ENCODE peak calls at places on chromosome 6, in six cellular contexts. One of them, this sample, is unnamed.
A peak's percentile ranks its signal among the peaks of the same experiment; 100 is the strongest.

GRCh38 chr6:22062807-22063408 is 233.9 kb downstream of the PRL start:
- DNase-seq in lower lobe of right lung: peak; percentile 77
- DNase-seq in thyroid gland: peak; percentile 90
- DNase-seq in A549: no peak
- DNase-seq in epithelial cell of prostate: peak; percentile 41
- DNase-seq in GM23248: no peak
- DNase-seq in this sample: no peak

GRCh38 chr6:49515485-49516146 is 15.9 kb downstream of the GLYATL3 start:
- DNase-seq in lower lobe of right lung: no peak
- DNase-seq in thyroid gland: no peak
- DNase-seq in A549: no peak
- DNase-seq in epithelial cell of prostate: no peak
- DNase-seq in GM23248: no peak
- DNase-seq in this sample: no peak

GRCh38 chr6:90294614-90294988 is 2.0 kb downstream of the BACH2 start:
- DNase-seq in lower lobe of right lung: no peak
- DNase-seq in thyroid gland: no peak
- DNase-seq in A549: no peak
- DNase-seq in epithelial cell of prostate: no peak
- DNase-seq in GM23248: peak; percentile 15
- DNase-seq in this sample: no peak

GRCh38 chr6:156283091-156283490 is 494.1 kb upstream of the ARID1B start:
- DNase-seq in lower lobe of right lung: no peak
- DNase-seq in thyroid gland: no peak
- DNase-seq in A549: no peak
- DNase-seq in epithelial cell of prostate: no peak
- DNase-seq in GM23248: no peak
- DNase-seq in this sample: no peak

GRCh38 chr6:10532392-10532791 is 11.2 kb downstream of the GCNT2 start:
- DNase-seq in lower lobe of right lung: no peak
- DNase-seq in thyroid gland: no peak
- DNase-seq in A549: no peak
- DNase-seq in epithelial cell of prostate: no peak
- DNase-seq in GM23248: no peak
- DNase-seq in this sample: no peak

GRCh38 chr6:53794073-53794719 is 609 bp upstream of the LRRC1 start:
- DNase-seq in lower lobe of right lung: peak; percentile 72
- DNase-seq in thyroid gland: peak; percentile 85
- DNase-seq in A549: peak; percentile 53
- DNase-seq in epithelial cell of prostate: no peak
- DNase-seq in GM23248: peak; percentile 92
- DNase-seq in this sample: peak; percentile 69

GRCh38 chr6:148943451-148943850 is 196.6 kb downstream of the UST start:
- DNase-seq in lower lobe of right lung: no peak
- DNase-seq in thyroid gland: no peak
- DNase-seq in A549: no peak
- DNase-seq in epithelial cell of prostate: no peak
- DNase-seq in GM23248: peak; percentile 74
- DNase-seq in this sample: no peak

GRCh38 chr6:74611220-74611619 is 594.6 kb downstream of the COL12A1 start:
- DNase-seq in lower lobe of right lung: no peak
- DNase-seq in thyroid gland: no peak
- DNase-seq in A549: no peak
- DNase-seq in epithelial cell of prostate: no peak
- DNase-seq in GM23248: peak; percentile 28
- DNase-seq in this sample: no peak

GRCh38 chr6:8803181-8803760 is 367.9 kb upstream of the SLC35B3 start:
- DNase-seq in lower lobe of right lung: no peak
- DNase-seq in thyroid gland: no peak
- DNase-seq in A549: no peak
- DNase-seq in epithelial cell of prostate: no peak
- DNase-seq in GM23248: no peak
- DNase-seq in this sample: no peak

GRCh38 chr6:168949876-168950499 is 303.7 kb downstream of the THBS2 start:
- DNase-seq in lower lobe of right lung: no peak
- DNase-seq in thyroid gland: no peak
- DNase-seq in A549: no peak
- DNase-seq in epithelial cell of prostate: no peak
- DNase-seq in GM23248: peak; percentile 68
- DNase-seq in this sample: no peak

GRCh38 chr6:73695619-73696421 is at the start of gene CD109:
- DNase-seq in lower lobe of right lung: peak; percentile 67
- DNase-seq in thyroid gland: peak; percentile 12
- DNase-seq in A549: peak; percentile 65
- DNase-seq in epithelial cell of prostate: peak; percentile 78
- DNase-seq in GM23248: peak; percentile 92
- DNase-seq in this sample: peak; percentile 51

GRCh38 chr6:97282726-97283617 is at the start of gene MMS22L:
- DNase-seq in lower lobe of right lung: peak; percentile 96
- DNase-seq in thyroid gland: peak; percentile 96
- DNase-seq in A549: peak; percentile 66
- DNase-seq in epithelial cell of prostate: peak; percentile 57
- DNase-seq in GM23248: peak; percentile 98
- DNase-seq in this sample: peak; percentile 92

GRCh38 chr6:4280721-4281120 is 145.3 kb upstream of the ECI2 start:
- DNase-seq in lower lobe of right lung: no peak
- DNase-seq in thyroid gland: peak; percentile 83
- DNase-seq in A549: peak; percentile 47
- DNase-seq in epithelial cell of prostate: peak; percentile 90
- DNase-seq in GM23248: peak; percentile 89
- DNase-seq in this sample: peak; percentile 85

GRCh38 chr6:127186889-127187288 is 68.4 kb downstream of the RSPO3 start:
- DNase-seq in lower lobe of right lung: peak; percentile 87
- DNase-seq in thyroid gland: peak; percentile 33
- DNase-seq in A549: peak; percentile 3
- DNase-seq in epithelial cell of prostate: no peak
- DNase-seq in GM23248: peak; percentile 10
- DNase-seq in this sample: no peak

GRCh38 chr6:70270287-70271005 is 32.4 kb downstream of the COL9A1 start:
- DNase-seq in lower lobe of right lung: no peak
- DNase-seq in thyroid gland: no peak
- DNase-seq in A549: no peak
- DNase-seq in epithelial cell of prostate: no peak
- DNase-seq in GM23248: no peak
- DNase-seq in this sample: no peak

GRCh38 chr6:145546265-145546664 is 189.1 kb downstream of the EPM2A start:
- DNase-seq in lower lobe of right lung: no peak
- DNase-seq in thyroid gland: no peak
- DNase-seq in A549: no peak
- DNase-seq in epithelial cell of prostate: no peak
- DNase-seq in GM23248: no peak
- DNase-seq in this sample: no peak

GRCh38 chr6:37709250-37709931 is 11.7 kb upstream of the MDGA1 start:
- DNase-seq in lower lobe of right lung: no peak
- DNase-seq in thyroid gland: no peak
- DNase-seq in A549: no peak
- DNase-seq in epithelial cell of prostate: no peak
- DNase-seq in GM23248: no peak
- DNase-seq in this sample: no peak

GRCh38 chr6:112946051-112946450 is 598.9 kb downstream of the RFPL4B start:
- DNase-seq in lower lobe of right lung: no peak
- DNase-seq in thyroid gland: no peak
- DNase-seq in A549: no peak
- DNase-seq in epithelial cell of prostate: no peak
- DNase-seq in GM23248: no peak
- DNase-seq in this sample: no peak

GRCh38 chr6:12010635-12011275 is 1.4 kb upstream of the HIVEP1 start:
- DNase-seq in lower lobe of right lung: peak; percentile 77
- DNase-seq in thyroid gland: peak; percentile 62
- DNase-seq in A549: peak; percentile 33
- DNase-seq in epithelial cell of prostate: no peak
- DNase-seq in GM23248: peak; percentile 79
- DNase-seq in this sample: peak; percentile 38

GRCh38 chr6:107479089-107479690 is 10.7 kb upstream of the SOBP start:
- DNase-seq in lower lobe of right lung: no peak
- DNase-seq in thyroid gland: no peak
- DNase-seq in A549: no peak
- DNase-seq in epithelial cell of prostate: no peak
- DNase-seq in GM23248: no peak
- DNase-seq in this sample: no peak

GRCh38 chr6:166097914-166098522 is 69.6 kb downstream of the TBXT start:
- DNase-seq in lower lobe of right lung: peak; percentile 68
- DNase-seq in thyroid gland: peak; percentile 81
- DNase-seq in A549: peak; percentile 61
- DNase-seq in epithelial cell of prostate: no peak
- DNase-seq in GM23248: peak; percentile 83
- DNase-seq in this sample: peak; percentile 85

GRCh38 chr6:49528571-49528970 is 21.9 kb upstream of the C6orf141 start:
- DNase-seq in lower lobe of right lung: no peak
- DNase-seq in thyroid gland: no peak
- DNase-seq in A549: no peak
- DNase-seq in epithelial cell of prostate: no peak
- DNase-seq in GM23248: no peak
- DNase-seq in this sample: no peak

GRCh38 chr6:33684983-33685382 is 26.5 kb downstream of the UQCC2 start:
- DNase-seq in lower lobe of right lung: no peak
- DNase-seq in thyroid gland: no peak
- DNase-seq in A549: no peak
- DNase-seq in epithelial cell of prostate: no peak
- DNase-seq in GM23248: no peak
- DNase-seq in this sample: no peak
- H3K27ac ChIP-seq in lower lobe of right lung: no peak overlapping the region
- H3K27ac ChIP-seq in thyroid gland: no peak overlapping the region
- H3K27ac ChIP-seq in A549: no peak overlapping the region
- H3K27ac ChIP-seq in epithelial cell of prostate: no peak overlapping the region
- H3K27ac ChIP-seq in GM23248: no peak overlapping the region
- H3K27ac ChIP-seq in this sample: no peak overlapping the region

GRCh38 chr6:101117397-101118185 is 236.5 kb upstream of the ASCC3 start:
- DNase-seq in lower lobe of right lung: no peak
- DNase-seq in thyroid gland: no peak
- DNase-seq in A549: no peak
- DNase-seq in epithelial cell of prostate: no peak
- DNase-seq in GM23248: no peak
- DNase-seq in this sample: no peak
- H3K27ac ChIP-seq in lower lobe of right lung: no peak overlapping the region
- H3K27ac ChIP-seq in thyroid gland: no peak overlapping the region
- H3K27ac ChIP-seq in A549: no peak overlapping the region
- H3K27ac ChIP-seq in epithelial cell of prostate: no peak overlapping the region
- H3K27ac ChIP-seq in GM23248: no peak overlapping the region
- H3K27ac ChIP-seq in this sample: no peak overlapping the region

DNA sequence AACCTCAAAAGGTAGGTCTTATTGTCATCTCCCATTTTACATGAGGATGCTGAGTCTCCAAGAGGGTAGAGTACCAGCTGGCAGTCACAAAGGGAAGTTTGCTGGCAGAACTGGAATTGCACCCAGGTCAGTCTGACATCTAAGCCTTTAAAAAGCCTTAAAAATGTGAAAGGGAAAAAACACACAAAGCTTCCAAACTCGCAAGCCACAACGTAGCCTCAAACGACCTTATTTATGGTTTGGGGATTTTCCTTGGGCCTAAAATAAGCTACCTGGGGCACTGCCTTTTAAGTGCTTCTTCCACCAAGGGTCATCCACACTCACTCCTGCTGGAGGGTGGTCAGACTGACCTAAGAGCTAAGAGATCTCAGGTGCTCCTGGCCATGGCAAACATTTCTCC is 2.1 kb downstream of the MBOAT1 start:
- DNase-seq in lower lobe of right lung: no peak
- DNase-seq in thyroid gland: no peak
- DNase-seq in A549: no peak
- DNase-seq in epithelial cell of prostate: no peak
- DNase-seq in GM23248: no peak
- DNase-seq in this sample: no peak
- H3K27ac ChIP-seq in lower lobe of right lung: no peak overlapping the region
- H3K27ac ChIP-seq in thyroid gland: peak overlapping the region; percentile 89
- H3K27ac ChIP-seq in A549: no peak overlapping the region
- H3K27ac ChIP-seq in epithelial cell of prostate: no peak overlapping the region
- H3K27ac ChIP-seq in GM23248: no peak overlapping the region
- H3K27ac ChIP-seq in this sample: no peak overlapping the region

GRCh38 chr6:146601352-146601751 is 2.6 kb downstream of the ADGB start:
- DNase-seq in lower lobe of right lung: no peak
- DNase-seq in thyroid gland: no peak
- DNase-seq in A549: no peak
- DNase-seq in epithelial cell of prostate: no peak
- DNase-seq in GM23248: no peak
- DNase-seq in this sample: no peak
- H3K27ac ChIP-seq in lower lobe of right lung: no peak overlapping the region
- H3K27ac ChIP-seq in thyroid gland: no peak overlapping the region
- H3K27ac ChIP-seq in A549: no peak overlapping the region
- H3K27ac ChIP-seq in epithelial cell of prostate: no peak overlapping the region
- H3K27ac ChIP-seq in GM23248: no peak overlapping the region
- H3K27ac ChIP-seq in this sample: no peak overlapping the region

GRCh38 chr6:109794201-109794926 is 103.3 kb downstream of the FIG4 start:
- DNase-seq in lower lobe of right lung: no peak
- DNase-seq in thyroid gland: no peak
- DNase-seq in A549: no peak
- DNase-seq in epithelial cell of prostate: peak; percentile 36
- DNase-seq in GM23248: peak; percentile 84
- DNase-seq in this sample: peak; percentile 38
- H3K27ac ChIP-seq in lower lobe of right lung: peak overlapping the region; percentile 26
- H3K27ac ChIP-seq in thyroid gland: peak overlapping the region; percentile 47
- H3K27ac ChIP-seq in A549: peak overlapping the region; percentile 73
- H3K27ac ChIP-seq in epithelial cell of prostate: peak overlapping the region; percentile 84
- H3K27ac ChIP-seq in GM23248: peak overlapping the region; percentile 95
- H3K27ac ChIP-seq in this sample: peak overlapping the region; percentile 93

DNA sequence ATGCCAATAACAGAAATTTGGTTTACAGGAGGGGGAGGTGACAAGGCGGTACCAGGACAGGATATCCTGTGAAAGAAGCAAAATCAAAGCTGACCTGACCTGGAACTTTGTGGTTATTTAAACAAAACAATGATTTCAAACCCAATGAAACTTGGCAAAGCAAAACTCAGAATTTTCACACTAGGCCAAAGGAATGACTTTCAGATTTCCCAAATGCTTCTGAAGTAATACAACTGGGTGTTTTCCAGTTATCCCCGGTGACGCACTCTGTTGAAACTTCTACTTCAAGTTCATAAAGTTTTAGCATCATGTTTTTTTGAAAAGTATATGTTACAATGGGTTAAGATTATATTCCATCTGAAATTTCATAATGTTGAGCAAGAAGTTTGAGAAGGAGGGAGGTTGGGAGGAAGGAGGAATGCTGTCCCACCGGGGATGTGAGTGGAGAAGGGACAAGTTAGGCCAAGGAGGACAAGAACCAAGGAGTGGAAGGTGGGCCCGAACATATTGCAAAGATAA is 78.1 kb upstream of the TRAF3IP2 start:
- DNase-seq in lower lobe of right lung: no peak
- DNase-seq in thyroid gland: peak; percentile 21
- DNase-seq in A549: no peak
- DNase-seq in epithelial cell of prostate: no peak
- DNase-seq in GM23248: peak; percentile 91
- DNase-seq in this sample: peak; percentile 79
- H3K27ac ChIP-seq in lower lobe of right lung: peak overlapping the region; percentile 73
- H3K27ac ChIP-seq in thyroid gland: peak overlapping the region; percentile 68
- H3K27ac ChIP-seq in A549: no peak overlapping the region
- H3K27ac ChIP-seq in epithelial cell of prostate: no peak overlapping the region
- H3K27ac ChIP-seq in GM23248: peak overlapping the region; percentile 80
- H3K27ac ChIP-seq in this sample: peak overlapping the region; percentile 69

DNA sequence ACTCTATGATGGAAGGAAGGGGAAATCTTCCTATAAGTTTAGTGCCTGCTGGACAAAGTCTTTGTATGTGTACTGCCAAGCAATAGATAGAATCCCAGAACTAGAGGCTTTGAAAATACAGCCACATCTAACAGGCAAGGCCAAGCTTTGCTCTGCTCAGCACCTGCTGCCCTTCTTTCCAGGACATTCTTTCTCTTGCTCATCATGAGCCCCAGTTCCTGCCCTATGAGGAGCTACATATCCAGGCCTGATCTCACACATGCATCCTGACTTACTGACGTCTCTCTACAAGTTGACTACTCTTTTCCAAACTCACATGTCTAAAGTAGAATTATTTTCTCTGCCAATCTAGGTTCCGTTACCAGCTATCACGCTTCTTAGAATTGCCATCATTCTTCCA is 64.5 kb upstream of the ENPP5 start:
- DNase-seq in lower lobe of right lung: no peak
- DNase-seq in thyroid gland: no peak
- DNase-seq in A549: no peak
- DNase-seq in epithelial cell of prostate: no peak
- DNase-seq in GM23248: no peak
- DNase-seq in this sample: no peak
- H3K27ac ChIP-seq in lower lobe of right lung: no peak overlapping the region
- H3K27ac ChIP-seq in thyroid gland: no peak overlapping the region
- H3K27ac ChIP-seq in A549: no peak overlapping the region
- H3K27ac ChIP-seq in epithelial cell of prostate: no peak overlapping the region
- H3K27ac ChIP-seq in GM23248: no peak overlapping the region
- H3K27ac ChIP-seq in this sample: no peak overlapping the region